ENCODE peak calls at places on chromosomes 16 and 17, in ten cellular contexts. Y is NCI-H1105, W is tibial artery, O is cardiac muscle cell, P is NB4, H is NCI-H1694, M is endothelial cell, Z is CD14-positive monocyte, U is nephron progenitor cell, G is ELF-1. X is an unnamed sample.

GRCh38 chr17:42674755-42675347 is 1.9 kb downstream of the PLEKHH3 start:
- DNase-seq in H (no peak), M (no peak), Y (peak), W (no peak), G (peak), P (peak), Z (no peak), U (no peak), O (no peak), X (no peak)

GRCh38 chr17:48970224-48970623 is 1.8 kb upstream of the GIP start:
- DNase-seq in H (no peak), P (no peak), O (peak), Y (peak), M (no peak), Z (no peak), G (peak), U (no peak), W (no peak), X (no peak)

GRCh38 chr17:27861979-27862378 is 31.2 kb downstream of the LYRM9 start:
- DNase-seq in Y (no peak), G (no peak), H (no peak), U (no peak), P (no peak), W (no peak), M (no peak), Z (no peak), O (no peak), X (no peak)

GRCh38 chr17:77445030-77445907 is 304.5 kb downstream of the SEC14L1 start:
- DNase-seq in Y (no peak), M (no peak), G (no peak), U (no peak), O (peak), P (peak), W (peak), Z (peak), H (peak), X (no peak)

GRCh38 chr16:70700101-70701020 is 14.5 kb upstream of the MTSS2 start:
- DNase-seq in M (no peak), Z (no peak), P (peak), W (peak), O (no peak), H (peak), U (no peak), G (peak), Y (no peak), X (peak)

GRCh38 chr17:32723310-32723955 is 153.5 kb downstream of the MYO1D start:
- DNase-seq in G (no peak), W (no peak), Z (no peak), H (no peak), M (no peak), U (no peak), O (peak), Y (no peak), P (no peak), X (no peak)

GRCh38 chr16:50234771-50235556 is 31.4 kb upstream of the ADCY7 start:
- DNase-seq in Z (no peak), U (no peak), H (no peak), Y (no peak), P (no peak), M (no peak), W (no peak), O (no peak), G (no peak), X (peak)

GRCh38 chr16:73082608-73083007 is 34.7 kb upstream of the ZFHX3 start:
- DNase-seq in Z (no peak), M (no peak), O (peak), G (peak), Y (no peak), U (no peak), W (peak), P (peak), H (no peak), X (peak)

GRCh38 chr17:4215882-4216411 is 47.8 kb downstream of the ANKFY1 start:
- DNase-seq in W (no peak), H (no peak), Y (peak), P (peak), U (no peak), G (peak), M (no peak), Z (no peak), O (no peak), X (no peak)

GRCh38 chr16:75305364-75306101 is 54.1 kb upstream of the BCAR1 start:
- DNase-seq in O (peak), U (no peak), W (peak), Y (no peak), H (peak), M (peak), P (peak), G (peak), Z (no peak), X (peak)

GRCh38 chr16:25317732-25318316 is 60.2 kb upstream of the ZKSCAN2 start:
- DNase-seq in U (no peak), Y (no peak), Z (no peak), G (no peak), H (no peak), O (no peak), W (no peak), M (no peak), P (no peak), X (no peak)

GRCh38 chr16:57479422-57480126 is 6.7 kb downstream of the DOK4 start:
- DNase-seq in P (no peak), H (peak), U (peak), M (no peak), O (peak), G (peak), Y (no peak), Z (no peak), W (peak), X (peak)

GRCh38 chr16:87854053-87854906 is 15.0 kb downstream of the SLC7A5 start:
- DNase-seq in O (no peak), G (no peak), W (no peak), Z (no peak), H (no peak), M (no peak), Y (no peak), U (no peak), P (no peak), X (peak)

GRCh38 chr16:85913688-85914422 is 14.9 kb downstream of the IRF8 start:
- DNase-seq in H (no peak), U (no peak), P (peak), O (no peak), M (no peak), Y (no peak), Z (peak), G (no peak), W (no peak), X (no peak)

GRCh38 chr16:11233727-11234376 is 22.2 kb downstream of the SOCS1 start:
- DNase-seq in M (no peak), G (no peak), W (no peak), U (no peak), Y (no peak), P (peak), Z (no peak), O (no peak), H (no peak), X (no peak)

GRCh38 chr17:44350733-44351226 is 5.7 kb downstream of the GRN start:
- DNase-seq in U (peak), Y (peak), H (peak), G (peak), W (no peak), P (peak), O (peak), Z (peak), M (peak), X (peak)

GRCh38 chr17:16486373-16487250 is 5.4 kb downstream of the LRRC75A start:
- DNase-seq in W (peak), U (no peak), M (no peak), Z (no peak), O (peak), Y (peak), P (no peak), G (peak), H (peak), X (peak)

GRCh38 chr16:75624921-75625334 is 1.8 kb upstream of the ADAT1 start:
- DNase-seq in O (peak), G (no peak), P (peak), Z (no peak), Y (no peak), W (no peak), H (no peak), M (no peak), U (no peak), X (no peak)

GRCh38 chr17:62807812-62808575 is at the start of gene MARCHF10:
- DNase-seq in O (no peak), H (no peak), P (no peak), Z (no peak), M (peak), U (peak), G (peak), Y (peak), W (no peak), X (no peak)

GRCh38 chr17:58822148-58823050 is 66.7 kb downstream of the PPM1E start:
- DNase-seq in P (peak), U (no peak), O (peak), W (no peak), G (no peak), M (no peak), H (peak), Y (peak), Z (no peak), X (no peak)

GRCh38 chr16:57752203-57752580 is 16.6 kb downstream of the KATNB1 start:
- DNase-seq in G (no peak), Y (no peak), M (no peak), W (no peak), O (no peak), P (no peak), H (no peak), Z (no peak), U (no peak), X (no peak)

GRCh38 chr17:34167359-34167758 is 87.7 kb upstream of the CCL2 start:
- DNase-seq in Y (peak), Z (no peak), H (no peak), P (no peak), W (no peak), O (peak), G (no peak), M (no peak), U (no peak), X (no peak)

GRCh38 chr16:3977376-3977775 is 96.9 kb upstream of the CREBBP start:
- DNase-seq in Y (no peak), H (no peak), U (no peak), Z (no peak), M (no peak), W (no peak), P (no peak), O (no peak), G (no peak), X (no peak)

GRCh38 chr17:53191878-53192277 is 630.8 kb upstream of the KIF2B start:
- DNase-seq in O (no peak), H (no peak), M (no peak), P (peak), Z (no peak), G (no peak), Y (no peak), U (no peak), W (no peak), X (no peak)

GRCh38 chr17:21539146-21539545 is 153.2 kb upstream of the KCNJ18 start:
- DNase-seq in G (no peak), Z (no peak), H (no peak), O (no peak), Y (no peak), U (no peak), W (no peak), M (no peak), P (no peak), X (no peak)

GRCh38 chr17:65535777-65536572 is 25.5 kb downstream of the AXIN2 start:
- DNase-seq in M (no peak), H (no peak), Z (no peak), W (no peak), Y (no peak), O (no peak), P (no peak), U (no peak), G (no peak), X (no peak)

GRCh38 chr16:72924918-72925630 is 122.9 kb downstream of the ZFHX3 start:
- DNase-seq in W (no peak), M (no peak), U (no peak), Z (no peak), Y (no peak), P (no peak), O (no peak), G (no peak), H (no peak), X (no peak)

GRCh38 chr16:28597692-28598261 is 927 bp upstream of the SULT1A2 start:
- DNase-seq in Z (no peak), H (no peak), M (no peak), P (peak), U (peak), W (no peak), G (peak), Y (no peak), O (no peak), X (no peak)

GRCh38 chr16:27453476-27453825 is 51.5 kb downstream of the IL21R start:
- DNase-seq in U (no peak), O (no peak), G (no peak), W (no peak), Z (no peak), H (no peak), Y (no peak), P (no peak), M (no peak), X (no peak)

GRCh38 chr16:12362482-12363458 is 386.2 kb downstream of the SNX29 start:
- DNase-seq in H (no peak), P (no peak), Z (no peak), G (peak), U (peak), Y (no peak), M (no peak), O (peak), W (peak), X (peak)

X was measured in astrocyte of the spinal cord.